ENCODE peak calls at places on chromosome 4, in nine cellular contexts. V, O, I, K, E, S, X, Q and R are unnamed samples.

GRCh38 chr4:39528056-39528465 is 822 bp upstream of the UGDH start:
- DNase-seq in V (peak), O (no peak), I (no peak), K (no peak), E (no peak), S (peak), X (no peak), Q (no peak), R (no peak)

GRCh38 chr4:30757357-30757756 is 37.2 kb downstream of the PCDH7 start:
- DNase-seq in V (peak), O (peak), I (no peak), K (no peak), E (no peak), S (no peak), X (no peak), Q (no peak), R (no peak)

GRCh38 chr4:72945719-72946336 is 123.7 kb downstream of the COX18 start:
- DNase-seq in V (no peak), O (no peak), I (peak), K (no peak), E (no peak), S (no peak), X (no peak), Q (no peak), R (no peak)

GRCh38 chr4:37008199-37008598 is 236.3 kb upstream of the NWD2 start:
- DNase-seq in V (no peak), O (no peak), I (peak), K (no peak), E (no peak), S (no peak), X (no peak), Q (no peak), R (peak)

GRCh38 chr4:176545886-176546285 is 226.1 kb downstream of the SPCS3 start:
- DNase-seq in V (no peak), O (no peak), I (no peak), K (no peak), E (no peak), S (no peak), X (no peak), Q (no peak), R (no peak)

GRCh38 chr4:114208747-114209146 is 229.3 kb upstream of the ARSJ start:
- DNase-seq in V (peak), O (no peak), I (no peak), K (no peak), E (no peak), S (no peak), X (no peak), Q (no peak), R (no peak)

GRCh38 chr4:78312989-78313753 is 238.4 kb upstream of the ANXA3 start:
- DNase-seq in V (peak), O (no peak), I (no peak), K (no peak), E (no peak), S (no peak), X (no peak), Q (no peak), R (no peak)

GRCh38 chr4:98341309-98341708 is 80.1 kb downstream of the RAP1GDS1 start:
- DNase-seq in V (peak), O (no peak), I (peak), K (no peak), E (no peak), S (no peak), X (no peak), Q (no peak), R (no peak)

GRCh38 chr4:30912098-30912719 is 192.0 kb downstream of the PCDH7 start:
- DNase-seq in V (no peak), O (no peak), I (no peak), K (no peak), E (no peak), S (no peak), X (no peak), Q (no peak), R (no peak)

GRCh38 chr4:158050942-158051341 is 121.9 kb downstream of the GASK1B start:
- DNase-seq in V (peak), O (no peak), I (no peak), K (no peak), E (no peak), S (no peak), X (no peak), Q (no peak), R (no peak)

GRCh38 chr4:154977228-154977627 is 196.2 kb downstream of the RBM46 start:
- DNase-seq in V (no peak), O (no peak), I (no peak), K (no peak), E (no peak), S (no peak), X (no peak), Q (no peak), R (no peak)

GRCh38 chr4:184746532-184746870 is 12.6 kb upstream of the CENPU start:
- DNase-seq in V (peak), O (no peak), I (peak), K (no peak), E (no peak), S (no peak), X (no peak), Q (no peak), R (no peak)